ENCODE peak calls at places on chromosomes 16 and 17, in five cellular contexts. D is GM04504; M is B cell; P is naive thymus-derived CD8-positive, alpha-beta T cell; Q is right atrium auricular region. B is an unnamed sample.
A peak's percentile ranks its signal among the peaks of the same experiment; 100 is the strongest.

GRCh38 chr17:27421111-27421510 is 35.1 kb upstream of the KSR1 start:
- DNase-seq in D (no peak), M (no peak), P (no peak), Q (no peak), B (no peak)

GRCh38 chr17:79826210-79826680 is 13.0 kb downstream of the CBX4 start:
- DNase-seq in D (no peak), M (no peak), P (no peak), Q (no peak), B (no peak)

GRCh38 chr17:75481194-75482059 is 25.0 kb downstream of the TMEM94 start:
- DNase-seq in D (no peak), M (no peak), P (no peak), Q (no peak), B (no peak)

GRCh38 chr17:45675892-45676291 is 108.2 kb upstream of the CRHR1 start:
- DNase-seq in D (no peak), M (no peak), P (no peak), Q (no peak), B (no peak)

GRCh38 chr16:78177927-78178326 is 78.5 kb downstream of the WWOX start:
- DNase-seq in D (no peak), M (no peak), P (no peak), Q (no peak), B (no peak)

GRCh38 chr16:85573696-85574641 is 39.2 kb upstream of the GSE1 start:
- DNase-seq in D (no peak), M (no peak), P (no peak), Q (peak; percentile 78), B (no peak)

GRCh38 chr17:39485555-39485954 is 24.3 kb downstream of the CDK12 start:
- DNase-seq in D (peak; percentile 85), M (no peak), P (no peak), Q (no peak), B (no peak)

GRCh38 chr17:19409509-19409908 is 1.5 kb upstream of the RNF112 start:
- DNase-seq in D (no peak), M (no peak), P (no peak), Q (no peak), B (no peak)

GRCh38 chr16:81632392-81633146 is 146.5 kb upstream of the PLCG2 start:
- DNase-seq in D (peak; percentile 51), M (no peak), P (peak; percentile 71), Q (no peak), B (no peak)

GRCh38 chr17:68182940-68183551 is 64.8 kb upstream of the AMZ2 start:
- DNase-seq in D (no peak), M (peak; percentile 68), P (peak; percentile 68), Q (no peak), B (no peak)

GRCh38 chr16:31181102-31181830 is 1.3 kb downstream of the FUS start:
- DNase-seq in D (no peak), M (peak; percentile 43), P (no peak), Q (peak; percentile 63), B (peak; percentile 55)

GRCh38 chr17:58666858-58667267 is 25.0 kb downstream of the TEX14 start:
- DNase-seq in D (no peak), M (peak; percentile 61), P (peak; percentile 44), Q (peak; percentile 84), B (peak; percentile 67)

GRCh38 chr16:20079106-20079505 is 5.4 kb upstream of the GPR139 start:
- DNase-seq in D (no peak), M (no peak), P (no peak), Q (no peak), B (no peak)

GRCh38 chr17:9217151-9218067 is 196.1 kb downstream of the NTN1 start:
- DNase-seq in D (peak; percentile 69), M (no peak), P (no peak), Q (no peak), B (no peak)

GRCh38 chr17:66964930-66965800 is 658 bp downstream of the CACNG4 start:
- DNase-seq in D (no peak), M (no peak), P (peak; percentile 20), Q (no peak), B (no peak)

GRCh38 chr17:16286947-16287562 is 66.2 kb downstream of the CENPV start:
- DNase-seq in D (no peak), M (peak; percentile 82), P (no peak), Q (no peak), B (no peak)

GRCh38 chr17:66636111-66636510 is 198.8 kb upstream of the CACNG5 start:
- DNase-seq in D (peak; percentile 32), M (no peak), P (no peak), Q (no peak), B (no peak)

GRCh38 chr16:89322381-89323119 is 105.0 kb downstream of the ZNF778 start:
- DNase-seq in D (peak; percentile 68), M (no peak), P (no peak), Q (no peak), B (no peak)

GRCh38 chr17:31404028-31404949 is 12.8 kb downstream of the RAB11FIP4 start:
- DNase-seq in D (no peak), M (no peak), P (no peak), Q (no peak), B (no peak)

GRCh38 chr17:14320098-14320497 is 19.2 kb downstream of the HS3ST3B1 start:
- DNase-seq in D (no peak), M (no peak), P (no peak), Q (no peak), B (no peak)

GRCh38 chr17:17403899-17404576 is 72.8 kb upstream of the MED9 start:
- DNase-seq in D (no peak), M (peak; percentile 79), P (peak; percentile 62), Q (no peak), B (no peak)

GRCh38 chr17:5184284-5184683 is 7.4 kb downstream of the ZNF594 start:
- DNase-seq in D (no peak), M (no peak), P (no peak), Q (no peak), B (no peak)

GRCh38 chr17:75317671-75318070 is 28.4 kb upstream of the SLC25A19 start:
- DNase-seq in D (no peak), M (no peak), P (no peak), Q (no peak), B (no peak)

GRCh38 chr16:83118365-83118764 is 491.6 kb downstream of the CDH13 start:
- DNase-seq in D (no peak), M (no peak), P (no peak), Q (no peak), B (no peak)

GRCh38 chr16:21667575-21667974 is 3.8 kb downstream of the OTOA start:
- DNase-seq in D (no peak), M (no peak), P (no peak), Q (no peak), B (no peak)

GRCh38 chr16:66471264-66471663 is 44.2 kb downstream of the BEAN1 start:
- DNase-seq in D (no peak), M (no peak), P (no peak), Q (no peak), B (no peak)

GRCh38 chr16:21302898-21303528 is 24.9 kb upstream of the CRYM start:
- DNase-seq in D (peak; percentile 61), M (no peak), P (no peak), Q (no peak), B (no peak)